ENCODE peak calls at places on chromosomes 11 and 22, in eight cellular contexts. G is neural progenitor cell, C is A549, P is right atrium auricular region, B is tibial nerve, T is MM.1S, N is upper lobe of right lung, O is mucosa of descending colon. I is an unnamed sample. For H3K9me3, the result is how much of the 10 kb centered on the place peaks cover.

GRCh38 chr22:20438066-20438677 is 547 bp upstream of the SCARF2 start:
- DNase-seq in G (peak), C (no peak), P (no peak), B (no peak), T (no peak), N (peak), O (peak), I (peak)

GRCh38 chr22:25110596-25110845 is 89.1 kb upstream of the CRYBB3 start:
- DNase-seq in G (no peak), C (peak), P (no peak), B (no peak), T (no peak), N (no peak), O (no peak), I (no peak)

GRCh38 chr11:106309070-106309684 is 231.7 kb downstream of the AASDHPPT start:
- DNase-seq in G (no peak), C (no peak), P (no peak), B (no peak), T (no peak), N (no peak), O (no peak), I (no peak)

GRCh38 chr11:129804012-129804411 is 11.6 kb upstream of the TMEM45B start:
- DNase-seq in G (no peak), C (no peak), P (no peak), B (no peak), T (no peak), N (no peak), O (peak), I (no peak)

GRCh38 chr11:126102436-126102894 is 39.8 kb upstream of the CDON start:
- DNase-seq in G (no peak), C (no peak), P (no peak), B (no peak), T (peak), N (peak), O (no peak), I (peak)

GRCh38 chr11:79461144-79461543 is 20.3 kb upstream of the TENM4 start:
- DNase-seq in G (peak), C (no peak), P (no peak), B (peak), T (peak), N (no peak), O (no peak), I (no peak)

GRCh38 chr11:102046841-102047240 is 396 bp upstream of the CFAP300 start:
- DNase-seq in G (no peak), C (no peak), P (no peak), B (no peak), T (no peak), N (no peak), O (no peak), I (no peak)

GRCh38 chr22:36298601-36299000 is 45.7 kb downstream of the APOL1 start:
- DNase-seq in G (no peak), C (no peak), P (no peak), B (no peak), T (no peak), N (no peak), O (peak), I (no peak)

GRCh38 chr11:68128682-68129327 is 7.6 kb upstream of the CHKA start:
- DNase-seq in G (no peak), C (no peak), P (no peak), B (no peak), T (no peak), N (peak), O (peak), I (peak)

GRCh38 chr11:65506770-65507485 is 8.1 kb downstream of the MALAT1 start:
- DNase-seq in G (peak), C (no peak), P (peak), B (peak), T (peak), N (peak), O (peak), I (no peak)

GRCh38 chr11:65251476-65251875 is 10.3 kb upstream of the POLA2 start:
- DNase-seq in G (no peak), C (no peak), P (no peak), B (no peak), T (no peak), N (no peak), O (no peak), I (no peak)

GRCh38 chr11:70420008-70420464 is 21.7 kb downstream of the CTTN start:
- DNase-seq in G (no peak), C (no peak), P (no peak), B (no peak), T (no peak), N (no peak), O (no peak), I (no peak)

GRCh38 chr11:14499178-14499559 is 442 bp downstream of the COPB1 start:
- DNase-seq in G (peak), C (peak), P (no peak), B (no peak), T (no peak), N (no peak), O (peak), I (peak)

GRCh38 chr11:111923951-111924350 is 5.2 kb downstream of the C11orf52 start:
- DNase-seq in G (no peak), C (no peak), P (no peak), B (no peak), T (no peak), N (no peak), O (no peak), I (no peak)

GRCh38 chr11:125057370-125058060 is 5.6 kb upstream of the SLC37A2 start:
- DNase-seq in G (no peak), C (no peak), P (no peak), B (no peak), T (no peak), N (no peak), O (no peak), I (no peak)

GRCh38 chr11:6545917-6546605 is 49.0 kb downstream of the DNHD1 start:
- DNase-seq in G (no peak), C (no peak), P (no peak), B (no peak), T (no peak), N (peak), O (no peak), I (no peak)

DNA sequence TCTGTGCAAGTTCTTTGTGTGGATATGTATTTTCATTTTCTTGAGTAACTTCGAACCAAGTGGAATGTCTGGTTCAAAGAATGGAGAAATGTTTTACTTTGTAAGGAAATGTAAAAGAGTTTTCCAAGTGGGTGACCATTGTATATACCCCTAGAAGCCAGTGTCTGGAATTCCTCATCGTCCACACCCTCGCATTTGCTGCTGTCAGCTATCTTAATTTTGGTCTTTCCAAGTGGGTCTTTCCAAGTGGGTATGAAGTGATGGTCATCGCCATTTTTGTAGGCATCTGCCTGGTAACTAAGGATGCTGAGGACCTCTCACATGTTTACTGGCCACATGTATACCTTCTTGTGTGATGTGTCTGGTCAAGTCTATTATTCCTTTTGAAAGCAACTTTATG is 547.5 kb downstream of the TBC1D22A start:
- DNase-seq in G (no peak), C (no peak), P (no peak), B (no peak), T (no peak), N (no peak), O (no peak), I (no peak)
- H3K9me3 ChIP-seq in G (under half), C (under half), P (under half), B (under half), T (under half), N (under half), O (under half), I (under half)

GRCh38 chr11:2625183-2625582 is 74.6 kb downstream of the KCNQ1OT1 start:
- DNase-seq in G (no peak), C (no peak), P (no peak), B (no peak), T (no peak), N (no peak), O (no peak), I (no peak)

GRCh38 chr11:2630679-2631078 is 69.1 kb downstream of the KCNQ1OT1 start:
- DNase-seq in G (no peak), C (no peak), P (no peak), B (no peak), T (no peak), N (no peak), O (no peak), I (no peak)

GRCh38 chr11:2631161-2631560 is 68.6 kb downstream of the KCNQ1OT1 start:
- DNase-seq in G (no peak), C (no peak), P (no peak), B (no peak), T (no peak), N (no peak), O (no peak), I (no peak)
- H3K9me3 ChIP-seq in G (under half), C (half or more), P (under half), B (under half), T (under half), N (under half), O (under half), I (under half)

DNA sequence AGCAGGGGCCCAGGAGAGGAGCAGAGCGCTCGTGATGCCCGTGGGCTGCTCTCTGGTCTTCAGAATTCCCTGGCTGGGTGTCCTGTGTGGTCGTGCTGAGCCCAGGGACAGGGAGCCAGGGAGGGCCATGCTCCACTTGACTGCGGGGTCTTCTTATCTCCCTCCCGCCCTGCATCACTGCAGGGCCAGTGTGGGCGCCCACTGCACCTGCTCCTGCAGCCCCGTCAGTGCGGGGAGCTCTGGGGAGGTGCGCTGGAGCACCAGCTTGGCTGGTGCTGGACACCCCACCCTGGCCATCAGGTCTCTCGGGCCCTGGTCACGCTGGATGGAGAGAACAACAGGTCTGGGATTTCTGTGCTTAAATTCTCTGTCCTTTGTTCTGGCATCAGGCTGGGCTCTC is 31.8 kb downstream of the B3GAT1 start:
- DNase-seq in G (no peak), C (no peak), P (no peak), B (no peak), T (no peak), N (no peak), O (peak), I (no peak)
- H3K9me3 ChIP-seq in G (under half), C (under half), P (under half), B (under half), T (under half), N (under half), O (under half), I (under half)

GRCh38 chr22:47547881-47548630 is 785.6 kb downstream of the TBC1D22A start:
- DNase-seq in G (no peak), C (no peak), P (peak), B (no peak), T (no peak), N (no peak), O (no peak), I (no peak)

GRCh38 chr22:47549741-47550340 is 787.4 kb downstream of the TBC1D22A start:
- DNase-seq in G (no peak), C (no peak), P (peak), B (no peak), T (no peak), N (no peak), O (no peak), I (no peak)

GRCh38 chr22:47544696-47545095 is 782.2 kb downstream of the TBC1D22A start:
- DNase-seq in G (no peak), C (no peak), P (peak), B (no peak), T (no peak), N (no peak), O (no peak), I (no peak)

GRCh38 chr22:47548953-47549740 is 786.7 kb downstream of the TBC1D22A start:
- DNase-seq in G (no peak), C (no peak), P (peak), B (no peak), T (no peak), N (no peak), O (no peak), I (no peak)

DNA sequence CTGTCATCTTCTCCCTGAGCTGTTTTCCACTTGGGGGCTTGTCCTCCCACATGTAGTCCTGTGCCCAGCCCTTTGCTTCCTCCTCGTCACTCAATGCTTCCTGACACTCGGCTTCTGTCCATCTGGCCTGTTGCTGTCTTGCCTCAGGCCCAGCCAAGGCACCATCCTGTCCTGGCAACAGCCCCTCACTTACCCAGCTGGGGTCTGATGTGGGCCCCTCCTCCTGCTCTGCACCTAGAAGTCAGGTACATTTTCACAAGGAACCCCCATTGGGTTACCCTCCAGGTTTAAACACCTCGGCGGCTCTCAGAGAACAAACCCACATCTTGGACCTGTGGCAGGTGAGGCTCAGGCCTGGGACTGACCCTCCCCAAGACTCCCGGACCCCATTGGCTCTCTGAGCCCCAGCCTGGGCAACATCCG is 784.8 kb downstream of the TBC1D22A start:
- DNase-seq in G (no peak), C (no peak), P (peak), B (no peak), T (no peak), N (no peak), O (no peak), I (no peak)
- H3K9me3 ChIP-seq in G (under half), C (under half), P (under half), B (under half), T (under half), N (under half), O (under half), I (under half)

DNA sequence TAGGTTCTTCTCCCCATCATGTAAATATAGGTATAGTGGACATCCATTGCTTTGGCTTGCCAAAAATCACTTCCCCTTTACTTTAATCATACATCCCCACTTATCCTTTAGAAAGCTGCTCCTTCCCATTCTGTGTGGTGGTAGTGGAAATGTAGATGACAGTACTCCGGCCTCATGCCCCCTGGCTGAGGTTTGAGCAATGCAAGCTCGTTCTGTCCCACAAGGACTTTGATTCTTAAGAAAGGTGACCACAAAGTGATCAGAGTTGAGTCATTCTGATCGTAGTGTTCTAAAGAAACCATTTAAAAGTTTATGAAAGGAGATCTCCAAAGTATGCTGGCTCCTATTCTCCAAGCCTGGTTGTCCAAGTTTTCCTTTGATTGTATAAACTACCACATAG is 10.9 kb downstream of the TUG1 start:
- DNase-seq in G (no peak), C (no peak), P (no peak), B (no peak), T (no peak), N (no peak), O (no peak), I (no peak)
- H3K9me3 ChIP-seq in G (under half), C (under half), P (under half), B (under half), T (under half), N (under half), O (half or more), I (half or more)

GRCh38 chr22:49269928-49270327 is 557.7 kb downstream of the BRD1 start:
- DNase-seq in G (peak), C (no peak), P (no peak), B (no peak), T (no peak), N (no peak), O (no peak), I (no peak)

GRCh38 chr22:49271369-49271727 is 556.3 kb downstream of the BRD1 start:
- DNase-seq in G (no peak), C (no peak), P (no peak), B (no peak), T (no peak), N (no peak), O (no peak), I (no peak)

GRCh38 chr22:49272546-49273125 is 555.0 kb downstream of the BRD1 start:
- DNase-seq in G (no peak), C (no peak), P (no peak), B (no peak), T (no peak), N (no peak), O (no peak), I (no peak)

GRCh38 chr22:49270595-49271368 is 556.9 kb downstream of the BRD1 start:
- DNase-seq in G (no peak), C (no peak), P (no peak), B (no peak), T (no peak), N (no peak), O (no peak), I (no peak)

GRCh38 chr22:49271831-49272230 is 555.8 kb downstream of the BRD1 start:
- DNase-seq in G (no peak), C (no peak), P (no peak), B (no peak), T (no peak), N (no peak), O (no peak), I (no peak)
- H3K9me3 ChIP-seq in G (under half), C (under half), P (under half), B (under half), T (under half), N (under half), O (under half), I (under half)

GRCh38 chr11:91730620-91731019 is 494.0 kb upstream of the FAT3 start:
- DNase-seq in G (no peak), C (no peak), P (no peak), B (no peak), T (no peak), N (no peak), O (no peak), I (no peak)

GRCh38 chr11:91730071-91730470 is 494.5 kb upstream of the FAT3 start:
- DNase-seq in G (peak), C (no peak), P (no peak), B (no peak), T (no peak), N (no peak), O (no peak), I (no peak)

GRCh38 chr11:91731051-91731450 is 493.6 kb upstream of the FAT3 start:
- DNase-seq in G (no peak), C (no peak), P (no peak), B (no peak), T (no peak), N (no peak), O (no peak), I (no peak)
- H3K9me3 ChIP-seq in G (under half), C (under half), P (under half), B (under half), T (under half), N (under half), O (under half), I (under half)

GRCh38 chr11:114610550-114610949 is 15.0 kb upstream of the NXPE4 start:
- DNase-seq in G (no peak), C (no peak), P (no peak), B (no peak), T (no peak), N (no peak), O (no peak), I (no peak)

GRCh38 chr11:114605370-114605769 is 9.8 kb upstream of the NXPE4 start:
- DNase-seq in G (no peak), C (no peak), P (no peak), B (no peak), T (no peak), N (no peak), O (no peak), I (no peak)

GRCh38 chr11:114609429-114609828 is 13.8 kb upstream of the NXPE4 start:
- DNase-seq in G (no peak), C (no peak), P (no peak), B (no peak), T (no peak), N (no peak), O (no peak), I (no peak)

GRCh38 chr11:114606003-114606801 is 10.6 kb upstream of the NXPE4 start:
- DNase-seq in G (no peak), C (no peak), P (no peak), B (no peak), T (no peak), N (no peak), O (no peak), I (no peak)

GRCh38 chr11:114607753-114608459 is 12.3 kb upstream of the NXPE4 start:
- DNase-seq in G (no peak), C (no peak), P (no peak), B (no peak), T (no peak), N (no peak), O (no peak), I (no peak)
- H3K9me3 ChIP-seq in G (under half), C (under half), P (under half), B (under half), T (under half), N (under half), O (under half), I (under half)